ENCODE peak calls at places on chromosomes 11 and 22, in nine cellular contexts. V, N, W, Q, E, Z, B, X and J are unnamed samples.

GRCh38 chr11:39571081-39571480 is 1888.4 kb downstream of the LRRC4C start:
- DNase-seq in V (peak; percentile 3), B (no peak), E (no peak), Z (no peak), X (no peak), W (no peak), Q (no peak), N (no peak), J (peak; percentile 20)

GRCh38 chr22:49257551-49257951 is 570.1 kb downstream of the BRD1 start:
- DNase-seq in W (no peak), N (no peak), Q (no peak), X (no peak), E (no peak), V (no peak), Z (no peak), B (no peak), J (no peak)

GRCh38 chr11:2790581-2790925 is 90.8 kb upstream of the KCNQ1OT1 start:
- DNase-seq in B (no peak), E (no peak), Z (no peak), Q (no peak), V (no peak), X (peak; percentile 40), N (no peak), W (no peak), J (no peak)

GRCh38 chr11:19656140-19656541 is 56.5 kb upstream of the NAV2 start:
- DNase-seq in X (no peak), W (no peak), V (no peak), Q (no peak), N (no peak), Z (no peak), B (no peak), E (no peak), J (no peak)

GRCh38 chr11:43135966-43136534 is 175.7 kb upstream of the API5 start:
- DNase-seq in X (no peak), W (no peak), N (no peak), Z (no peak), V (peak; percentile 46), B (no peak), E (no peak), Q (no peak), J (no peak)

GRCh38 chr22:22030493-22031182 is 48.1 kb upstream of the TOP3B start:
- DNase-seq in E (peak; percentile 8), Q (no peak), N (no peak), X (no peak), W (no peak), B (peak; percentile 20), V (peak; percentile 6), Z (no peak), J (peak; percentile 7)

GRCh38 chr11:45383229-45383628 is 97.1 kb upstream of the SYT13 start:
- DNase-seq in X (no peak), E (peak; percentile 29), V (peak; percentile 67), Z (no peak), W (no peak), B (no peak), N (no peak), Q (no peak), J (peak; percentile 65)

GRCh38 chr11:36056160-36056751 is 112.4 kb downstream of the LDLRAD3 start:
- DNase-seq in Z (no peak), N (no peak), E (peak; percentile 80), Q (no peak), X (no peak), B (no peak), V (peak; percentile 34), W (peak; percentile 17), J (no peak)

GRCh38 chr11:57277845-57278720 is 41.0 kb upstream of the APLNR start:
- DNase-seq in Q (peak; percentile 25), N (peak; percentile 60), X (peak; percentile 74), B (peak; percentile 37), E (peak; percentile 94), Z (peak; percentile 62), V (peak; percentile 70), W (peak; percentile 44), J (peak; percentile 85)

GRCh38 chr22:50677493-50678217 is 5.0 kb downstream of the SHANK3 start:
- DNase-seq in Q (no peak), B (no peak), Z (no peak), X (peak; percentile 9), V (no peak), W (no peak), E (no peak), N (no peak), J (no peak)

GRCh38 chr22:23070418-23071162 is at the start of gene GNAZ:
- DNase-seq in V (no peak), N (no peak), Z (peak; percentile 2), E (no peak), B (no peak), X (peak; percentile 58), W (no peak), Q (no peak), J (no peak)

GRCh38 chr11:61541568-61541967 is 33.0 kb downstream of the LRRC10B start:
- DNase-seq in E (no peak), V (peak; percentile 72), B (no peak), X (no peak), Q (no peak), W (no peak), Z (peak; percentile 55), N (no peak), J (no peak)

GRCh38 chr11:65435330-65435931 is 12.8 kb downstream of the NEAT1 start:
- DNase-seq in Z (no peak), V (peak; percentile 47), W (no peak), X (no peak), E (peak; percentile 49), B (peak; percentile 2), Q (no peak), N (no peak), J (peak; percentile 73)

GRCh38 chr11:1351278-1351937 is 38.3 kb upstream of the BRSK2 start:
- DNase-seq in W (no peak), E (no peak), V (no peak), B (peak; percentile 15), Z (no peak), X (no peak), Q (no peak), N (no peak), J (no peak)

GRCh38 chr11:94563176-94563847 is 3.9 kb upstream of the PIWIL4 start:
- DNase-seq in E (peak; percentile 74), X (no peak), Z (no peak), V (peak; percentile 73), B (no peak), N (no peak), Q (no peak), W (no peak), J (peak; percentile 67)

GRCh38 chr11:113725883-113726405 is 19.8 kb upstream of the TMPRSS5 start:
- DNase-seq in V (no peak), Z (no peak), B (no peak), W (no peak), E (no peak), Q (no peak), X (no peak), N (no peak), J (no peak)

GRCh38 chr11:19499999-19500398 is 212.6 kb upstream of the NAV2 start:
- DNase-seq in X (no peak), E (peak; percentile 49), W (no peak), B (no peak), V (no peak), Q (no peak), Z (no peak), N (no peak), J (no peak)

GRCh38 chr11:34926101-34926830 is 9.8 kb downstream of the PDHX start:
- DNase-seq in W (no peak), X (no peak), Q (no peak), V (peak; percentile 70), E (peak; percentile 76), B (no peak), Z (peak; percentile 2), N (no peak), J (peak; percentile 69)